ENCODE peak calls at places on chromosomes 4 and X, in ten cellular contexts. One of them, this sample, is unnamed. For H3K9me3, the result is how much of the 10 kb centered on the place peaks cover.

GRCh38 chrX:2903366-2903765 is 25.8 kb downstream of the ARSD start:
- DNase-seq in prostate gland: no peak
- DNase-seq in tibial artery: no peak
- DNase-seq in CD4-positive, alpha-beta memory T cell: no peak
- DNase-seq in pancreas: no peak
- DNase-seq in A549: peak
- DNase-seq in A673: peak
- DNase-seq in upper lobe of right lung: no peak
- DNase-seq in heart left ventricle: no peak
- DNase-seq in cardiac muscle cell: no peak
- DNase-seq in this sample: no peak

GRCh38 chr4:170872794-170873193 is 783.0 kb upstream of the AADAT start:
- DNase-seq in pancreas: no peak
- DNase-seq in tibial artery: no peak
- DNase-seq in A673: no peak
- DNase-seq in A549: no peak
- DNase-seq in prostate gland: no peak
- DNase-seq in upper lobe of right lung: no peak
- DNase-seq in cardiac muscle cell: no peak
- DNase-seq in CD4-positive, alpha-beta memory T cell: no peak
- DNase-seq in heart left ventricle: no peak
- DNase-seq in this sample: no peak

GRCh38 chr4:54929459-54929858 is 195.9 kb downstream of the KDR start:
- DNase-seq in cardiac muscle cell: no peak
- DNase-seq in A549: no peak
- DNase-seq in upper lobe of right lung: no peak
- DNase-seq in prostate gland: no peak
- DNase-seq in A673: no peak
- DNase-seq in heart left ventricle: peak
- DNase-seq in CD4-positive, alpha-beta memory T cell: no peak
- DNase-seq in pancreas: no peak
- DNase-seq in tibial artery: no peak
- DNase-seq in this sample: no peak

GRCh38 chrX:154058207-154058997 is 38.7 kb upstream of the IRAK1 start:
- DNase-seq in heart left ventricle: no peak
- DNase-seq in tibial artery: no peak
- DNase-seq in upper lobe of right lung: no peak
- DNase-seq in prostate gland: no peak
- DNase-seq in A673: no peak
- DNase-seq in cardiac muscle cell: no peak
- DNase-seq in pancreas: no peak
- DNase-seq in A549: no peak
- DNase-seq in CD4-positive, alpha-beta memory T cell: no peak
- DNase-seq in this sample: no peak

GRCh38 chr4:89838005-89838404 is 1.0 kb upstream of the SNCA start:
- DNase-seq in CD4-positive, alpha-beta memory T cell: no peak
- DNase-seq in upper lobe of right lung: no peak
- DNase-seq in pancreas: no peak
- DNase-seq in heart left ventricle: no peak
- DNase-seq in cardiac muscle cell: peak
- DNase-seq in tibial artery: no peak
- DNase-seq in A673: peak
- DNase-seq in prostate gland: no peak
- DNase-seq in A549: no peak
- DNase-seq in this sample: no peak

GRCh38 chr4:154807042-154807630 is 26.1 kb downstream of the RBM46 start:
- DNase-seq in A549: peak
- DNase-seq in pancreas: no peak
- DNase-seq in prostate gland: no peak
- DNase-seq in tibial artery: no peak
- DNase-seq in heart left ventricle: no peak
- DNase-seq in CD4-positive, alpha-beta memory T cell: peak
- DNase-seq in upper lobe of right lung: no peak
- DNase-seq in A673: peak
- DNase-seq in cardiac muscle cell: no peak
- DNase-seq in this sample: no peak

GRCh38 chr4:87868482-87868881 is 35.7 kb downstream of the MEPE start:
- DNase-seq in CD4-positive, alpha-beta memory T cell: no peak
- DNase-seq in heart left ventricle: no peak
- DNase-seq in tibial artery: no peak
- DNase-seq in pancreas: no peak
- DNase-seq in prostate gland: no peak
- DNase-seq in cardiac muscle cell: no peak
- DNase-seq in upper lobe of right lung: no peak
- DNase-seq in A549: no peak
- DNase-seq in A673: no peak
- DNase-seq in this sample: no peak

GRCh38 chr4:101355767-101356702 is 8.7 kb upstream of the PPP3CA start:
- DNase-seq in upper lobe of right lung: no peak
- DNase-seq in heart left ventricle: no peak
- DNase-seq in cardiac muscle cell: no peak
- DNase-seq in A673: no peak
- DNase-seq in pancreas: no peak
- DNase-seq in prostate gland: no peak
- DNase-seq in tibial artery: no peak
- DNase-seq in A549: peak
- DNase-seq in CD4-positive, alpha-beta memory T cell: no peak
- DNase-seq in this sample: no peak

GRCh38 chr4:53119685-53120084 is 246.2 kb downstream of the SCFD2 start:
- DNase-seq in cardiac muscle cell: peak
- DNase-seq in tibial artery: no peak
- DNase-seq in upper lobe of right lung: no peak
- DNase-seq in pancreas: no peak
- DNase-seq in heart left ventricle: no peak
- DNase-seq in A549: no peak
- DNase-seq in CD4-positive, alpha-beta memory T cell: no peak
- DNase-seq in prostate gland: no peak
- DNase-seq in A673: peak
- DNase-seq in this sample: no peak

GRCh38 chr4:24174622-24175021 is 284.8 kb upstream of the PPARGC1A start:
- DNase-seq in A673: no peak
- DNase-seq in heart left ventricle: no peak
- DNase-seq in CD4-positive, alpha-beta memory T cell: no peak
- DNase-seq in A549: no peak
- DNase-seq in prostate gland: no peak
- DNase-seq in cardiac muscle cell: no peak
- DNase-seq in tibial artery: no peak
- DNase-seq in pancreas: no peak
- DNase-seq in upper lobe of right lung: no peak
- DNase-seq in this sample: no peak

GRCh38 chrX:50609796-50610195 is 139.2 kb upstream of the DGKK start:
- DNase-seq in A673: peak
- DNase-seq in prostate gland: no peak
- DNase-seq in A549: no peak
- DNase-seq in tibial artery: no peak
- DNase-seq in pancreas: no peak
- DNase-seq in upper lobe of right lung: no peak
- DNase-seq in CD4-positive, alpha-beta memory T cell: no peak
- DNase-seq in cardiac muscle cell: no peak
- DNase-seq in heart left ventricle: no peak
- DNase-seq in this sample: no peak

GRCh38 chr4:159360549-159360948 is 257.7 kb downstream of the RAPGEF2 start:
- DNase-seq in upper lobe of right lung: no peak
- DNase-seq in prostate gland: no peak
- DNase-seq in A549: no peak
- DNase-seq in cardiac muscle cell: no peak
- DNase-seq in tibial artery: no peak
- DNase-seq in pancreas: no peak
- DNase-seq in heart left ventricle: no peak
- DNase-seq in A673: peak
- DNase-seq in CD4-positive, alpha-beta memory T cell: no peak
- DNase-seq in this sample: no peak

GRCh38 chrX:39519213-39519544 is 578.6 kb downstream of the BCOR start:
- DNase-seq in upper lobe of right lung: no peak
- DNase-seq in pancreas: peak
- DNase-seq in tibial artery: no peak
- DNase-seq in A549: no peak
- DNase-seq in heart left ventricle: peak
- DNase-seq in A673: peak
- DNase-seq in cardiac muscle cell: peak
- DNase-seq in CD4-positive, alpha-beta memory T cell: no peak
- DNase-seq in prostate gland: peak
- DNase-seq in this sample: no peak

GRCh38 chrX:110450050-110450449 is 91.4 kb downstream of the RTL9 start:
- DNase-seq in A549: peak
- DNase-seq in prostate gland: peak
- DNase-seq in upper lobe of right lung: peak
- DNase-seq in pancreas: peak
- DNase-seq in CD4-positive, alpha-beta memory T cell: peak
- DNase-seq in heart left ventricle: peak
- DNase-seq in A673: peak
- DNase-seq in tibial artery: peak
- DNase-seq in cardiac muscle cell: peak
- DNase-seq in this sample: peak

GRCh38 chr4:84920591-84920990 is 45.9 kb downstream of the WDFY3 start:
- DNase-seq in prostate gland: no peak
- DNase-seq in heart left ventricle: no peak
- DNase-seq in cardiac muscle cell: no peak
- DNase-seq in pancreas: no peak
- DNase-seq in CD4-positive, alpha-beta memory T cell: no peak
- DNase-seq in upper lobe of right lung: no peak
- DNase-seq in A549: no peak
- DNase-seq in A673: peak
- DNase-seq in tibial artery: no peak
- DNase-seq in this sample: no peak

GRCh38 chr4:75179510-75179909 is 246.6 kb downstream of the PARM1 start:
- DNase-seq in upper lobe of right lung: no peak
- DNase-seq in pancreas: no peak
- DNase-seq in cardiac muscle cell: peak
- DNase-seq in heart left ventricle: no peak
- DNase-seq in tibial artery: no peak
- DNase-seq in A673: no peak
- DNase-seq in prostate gland: no peak
- DNase-seq in CD4-positive, alpha-beta memory T cell: no peak
- DNase-seq in A549: no peak
- DNase-seq in this sample: no peak

GRCh38 chrX:156000361-156000926 is 2.9 kb downstream of the IL9R start:
- DNase-seq in upper lobe of right lung: no peak
- DNase-seq in tibial artery: no peak
- DNase-seq in pancreas: no peak
- DNase-seq in CD4-positive, alpha-beta memory T cell: no peak
- DNase-seq in A673: no peak
- DNase-seq in prostate gland: no peak
- DNase-seq in cardiac muscle cell: no peak
- DNase-seq in heart left ventricle: no peak
- DNase-seq in A549: no peak
- DNase-seq in this sample: no peak

GRCh38 chrX:156001001-156001666 is 3.6 kb downstream of the IL9R start:
- DNase-seq in upper lobe of right lung: no peak
- DNase-seq in tibial artery: no peak
- DNase-seq in A673: no peak
- DNase-seq in cardiac muscle cell: no peak
- DNase-seq in A549: no peak
- DNase-seq in CD4-positive, alpha-beta memory T cell: no peak
- DNase-seq in pancreas: no peak
- DNase-seq in prostate gland: no peak
- DNase-seq in heart left ventricle: no peak
- DNase-seq in this sample: no peak

GRCh38 chrX:155998116-155998515 is 620 bp downstream of the IL9R start:
- DNase-seq in CD4-positive, alpha-beta memory T cell: no peak
- DNase-seq in tibial artery: no peak
- DNase-seq in A673: no peak
- DNase-seq in cardiac muscle cell: no peak
- DNase-seq in upper lobe of right lung: no peak
- DNase-seq in prostate gland: no peak
- DNase-seq in pancreas: no peak
- DNase-seq in heart left ventricle: no peak
- DNase-seq in A549: no peak
- DNase-seq in this sample: no peak

GRCh38 chrX:155997436-155997835 is at the start of gene IL9R:
- DNase-seq in tibial artery: no peak
- DNase-seq in pancreas: no peak
- DNase-seq in CD4-positive, alpha-beta memory T cell: peak
- DNase-seq in heart left ventricle: no peak
- DNase-seq in upper lobe of right lung: no peak
- DNase-seq in A549: no peak
- DNase-seq in A673: no peak
- DNase-seq in cardiac muscle cell: no peak
- DNase-seq in prostate gland: no peak
- DNase-seq in this sample: peak

GRCh38 chrX:155998761-155999510 is 1.4 kb downstream of the IL9R start:
- DNase-seq in prostate gland: no peak
- DNase-seq in upper lobe of right lung: no peak
- DNase-seq in A549: no peak
- DNase-seq in CD4-positive, alpha-beta memory T cell: no peak
- DNase-seq in heart left ventricle: no peak
- DNase-seq in tibial artery: no peak
- DNase-seq in cardiac muscle cell: no peak
- DNase-seq in pancreas: no peak
- DNase-seq in A673: no peak
- DNase-seq in this sample: no peak
- H3K9me3 ChIP-seq in prostate gland: under half
- H3K9me3 ChIP-seq in upper lobe of right lung: under half
- H3K9me3 ChIP-seq in A549: under half
- H3K9me3 ChIP-seq in CD4-positive, alpha-beta memory T cell: under half
- H3K9me3 ChIP-seq in heart left ventricle: under half
- H3K9me3 ChIP-seq in tibial artery: under half
- H3K9me3 ChIP-seq in cardiac muscle cell: under half
- H3K9me3 ChIP-seq in pancreas: under half
- H3K9me3 ChIP-seq in A673: under half
- H3K9me3 ChIP-seq in this sample: under half

GRCh38 chr4:167956676-167957075 is 135.7 kb upstream of the ANXA10 start:
- DNase-seq in A673: no peak
- DNase-seq in pancreas: no peak
- DNase-seq in prostate gland: no peak
- DNase-seq in cardiac muscle cell: no peak
- DNase-seq in tibial artery: no peak
- DNase-seq in upper lobe of right lung: no peak
- DNase-seq in heart left ventricle: no peak
- DNase-seq in CD4-positive, alpha-beta memory T cell: no peak
- DNase-seq in A549: no peak
- DNase-seq in this sample: no peak
- H3K9me3 ChIP-seq in A673: under half
- H3K9me3 ChIP-seq in pancreas: under half
- H3K9me3 ChIP-seq in prostate gland: under half
- H3K9me3 ChIP-seq in cardiac muscle cell: under half
- H3K9me3 ChIP-seq in tibial artery: under half
- H3K9me3 ChIP-seq in upper lobe of right lung: under half
- H3K9me3 ChIP-seq in heart left ventricle: under half
- H3K9me3 ChIP-seq in CD4-positive, alpha-beta memory T cell: under half
- H3K9me3 ChIP-seq in A549: under half
- H3K9me3 ChIP-seq in this sample: under half

GRCh38 chr4:184041156-184041555 is 136.0 kb downstream of the STOX2 start:
- DNase-seq in heart left ventricle: no peak
- DNase-seq in cardiac muscle cell: no peak
- DNase-seq in upper lobe of right lung: no peak
- DNase-seq in CD4-positive, alpha-beta memory T cell: no peak
- DNase-seq in A549: no peak
- DNase-seq in pancreas: no peak
- DNase-seq in tibial artery: no peak
- DNase-seq in prostate gland: no peak
- DNase-seq in A673: no peak
- DNase-seq in this sample: no peak

GRCh38 chr4:184046148-184046547 is 141.0 kb downstream of the STOX2 start:
- DNase-seq in tibial artery: no peak
- DNase-seq in prostate gland: no peak
- DNase-seq in A549: no peak
- DNase-seq in A673: no peak
- DNase-seq in cardiac muscle cell: no peak
- DNase-seq in CD4-positive, alpha-beta memory T cell: no peak
- DNase-seq in upper lobe of right lung: no peak
- DNase-seq in pancreas: no peak
- DNase-seq in heart left ventricle: no peak
- DNase-seq in this sample: no peak
- H3K9me3 ChIP-seq in tibial artery: under half
- H3K9me3 ChIP-seq in prostate gland: under half
- H3K9me3 ChIP-seq in A549: under half
- H3K9me3 ChIP-seq in A673: under half
- H3K9me3 ChIP-seq in cardiac muscle cell: under half
- H3K9me3 ChIP-seq in CD4-positive, alpha-beta memory T cell: under half
- H3K9me3 ChIP-seq in upper lobe of right lung: under half
- H3K9me3 ChIP-seq in pancreas: under half
- H3K9me3 ChIP-seq in heart left ventricle: under half
- H3K9me3 ChIP-seq in this sample: under half

GRCh38 chrX:128992107-128992971 is 531.0 kb downstream of the SMARCA1 start:
- DNase-seq in cardiac muscle cell: no peak
- DNase-seq in A549: no peak
- DNase-seq in prostate gland: no peak
- DNase-seq in pancreas: no peak
- DNase-seq in upper lobe of right lung: no peak
- DNase-seq in heart left ventricle: no peak
- DNase-seq in CD4-positive, alpha-beta memory T cell: no peak
- DNase-seq in A673: no peak
- DNase-seq in tibial artery: no peak
- DNase-seq in this sample: no peak
- H3K9me3 ChIP-seq in cardiac muscle cell: under half
- H3K9me3 ChIP-seq in A549: under half
- H3K9me3 ChIP-seq in prostate gland: under half
- H3K9me3 ChIP-seq in pancreas: under half
- H3K9me3 ChIP-seq in upper lobe of right lung: under half
- H3K9me3 ChIP-seq in heart left ventricle: under half
- H3K9me3 ChIP-seq in CD4-positive, alpha-beta memory T cell: under half
- H3K9me3 ChIP-seq in A673: under half
- H3K9me3 ChIP-seq in tibial artery: under half
- H3K9me3 ChIP-seq in this sample: under half

This sample was measured in effector memory CD4-positive, alpha-beta T cell.